ENCODE peak calls at places on chromosomes 11 and 22, in eight cellular contexts. R, M, T, U, K, Q, B and L are unnamed samples.

GRCh38 chr11:3050386-3051325 is 6.6 kb downstream of the CARS1 start:
- DNase-seq in M (no peak), R (no peak), U (no peak), K (no peak), B (no peak), Q (no peak), T (no peak), L (no peak)

GRCh38 chr11:1052133-1053011 is 15.9 kb upstream of the MUC6 start:
- DNase-seq in R (no peak), U (no peak), B (no peak), Q (no peak), K (no peak), T (no peak), M (no peak), L (no peak)

GRCh38 chr11:132024587-132025295 is 654.3 kb downstream of the NTM start:
- DNase-seq in B (peak), R (no peak), T (peak), M (no peak), U (peak), Q (no peak), K (no peak), L (peak)

GRCh38 chr11:6096417-6096816 is 11.1 kb upstream of the OR56B4 start:
- DNase-seq in T (no peak), R (peak), B (peak), Q (no peak), M (no peak), K (no peak), U (no peak), L (no peak)

GRCh38 chr11:27635567-27636037 is 64.7 kb downstream of the BDNF start:
- DNase-seq in R (no peak), Q (no peak), B (no peak), M (no peak), K (no peak), U (no peak), T (no peak), L (no peak)

GRCh38 chr22:28883917-28884753 is 763 bp downstream of the ZNRF3 start:
- DNase-seq in U (no peak), M (peak), B (no peak), Q (no peak), T (peak), R (peak), K (no peak), L (no peak)

GRCh38 chr11:93501856-93502255 is 41.3 kb downstream of the SMCO4 start:
- DNase-seq in U (no peak), Q (no peak), M (no peak), T (no peak), R (no peak), B (no peak), K (no peak), L (no peak)

GRCh38 chr11:117921893-117922292 is 7.3 kb downstream of the TMPRSS13 start:
- DNase-seq in T (no peak), M (no peak), U (no peak), Q (no peak), R (no peak), B (no peak), K (no peak), L (no peak)

GRCh38 chr11:209275-210121 is 2.0 kb downstream of the RIC8A start:
- DNase-seq in Q (no peak), T (peak), K (no peak), R (peak), U (peak), M (no peak), B (no peak), L (no peak)

GRCh38 chr22:46460835-46461234 is 76.6 kb downstream of the CELSR1 start:
- DNase-seq in R (no peak), B (no peak), U (no peak), Q (no peak), T (no peak), M (no peak), K (no peak), L (no peak)

GRCh38 chr22:17430298-17430900 is 61.1 kb downstream of the CECR2 start:
- DNase-seq in K (no peak), M (no peak), Q (no peak), U (no peak), R (peak), B (no peak), T (no peak), L (no peak)

GRCh38 chr11:20112291-20113146 is 47.8 kb downstream of the DBX1 start:
- DNase-seq in R (peak), U (peak), Q (no peak), B (peak), T (no peak), M (no peak), K (no peak), L (peak)

GRCh38 chr11:8267831-8268529 is 4.3 kb upstream of the LMO1 start:
- DNase-seq in R (no peak), T (no peak), Q (no peak), M (no peak), K (peak), U (no peak), B (no peak), L (no peak)

GRCh38 chr11:326842-327580 is 6.4 kb upstream of the IFITM3 start:
- DNase-seq in T (peak), U (no peak), Q (no peak), M (peak), K (peak), R (peak), B (no peak), L (no peak)

GRCh38 chr11:15793032-15793996 is 563.0 kb downstream of the SOX6 start:
- DNase-seq in Q (no peak), M (no peak), T (no peak), U (peak), B (no peak), K (no peak), R (no peak), L (peak)

GRCh38 chr11:117909611-117910382 is 19.4 kb downstream of the TMPRSS13 start:
- DNase-seq in B (no peak), T (no peak), M (no peak), R (no peak), Q (no peak), U (no peak), K (no peak), L (no peak)

GRCh38 chr11:22461626-22462025 is 123.4 kb downstream of the SLC17A6 start:
- DNase-seq in M (no peak), R (no peak), K (no peak), Q (no peak), U (no peak), T (no peak), B (no peak), L (no peak)

GRCh38 chr11:77278595-77279506 is 22.6 kb downstream of the GDPD4 start:
- DNase-seq in R (no peak), K (no peak), Q (no peak), M (no peak), U (no peak), B (peak), T (no peak), L (no peak)

GRCh38 chr11:35098850-35099249 is 40.1 kb upstream of the CD44 start:
- DNase-seq in K (no peak), T (no peak), B (no peak), Q (no peak), U (no peak), M (no peak), R (no peak), L (no peak)